ENCODE peak calls at places on chromosomes 13 and 19, in eight cellular contexts. F, D, Q, P, G, R, B and U are unnamed samples. For H3K36me3, the result is how much of the 10 kb centered on the place peaks cover.

GRCh38 chr19:56136362-56136761 is 4.7 kb upstream of the ZNF444 start:
- DNase-seq in F (no peak), D (no peak), Q (no peak), P (no peak), G (no peak), R (no peak), B (no peak), U (no peak)

GRCh38 chr19:12163841-12164240 is 945 bp downstream of the ZNF136 start:
- DNase-seq in F (no peak), D (no peak), Q (no peak), P (no peak), G (no peak), R (no peak), B (no peak), U (no peak)

GRCh38 chr13:58687130-58687529 is 1055.6 kb downstream of the PCDH17 start:
- DNase-seq in F (no peak), D (no peak), Q (no peak), P (no peak), G (no peak), R (no peak), B (no peak), U (no peak)

GRCh38 chr13:27482996-27483395 is 32.6 kb upstream of the MTIF3 start:
- DNase-seq in F (no peak), D (no peak), Q (no peak), P (no peak), G (no peak), R (no peak), B (peak), U (no peak)

GRCh38 chr19:37963190-37963947 is 56.4 kb downstream of the SIPA1L3 start:
- DNase-seq in F (no peak), D (no peak), Q (no peak), P (no peak), G (no peak), R (no peak), B (no peak), U (no peak)

GRCh38 chr19:6067975-6068374 is 42.3 kb downstream of the RFX2 start:
- DNase-seq in F (no peak), D (no peak), Q (no peak), P (no peak), G (no peak), R (no peak), B (peak), U (no peak)

GRCh38 chr19:32570081-32570785 is 10.8 kb upstream of the PDCD5 start:
- DNase-seq in F (peak), D (peak), Q (no peak), P (peak), G (peak), R (no peak), B (peak), U (no peak)

GRCh38 chr19:5608271-5608666 is 14.3 kb downstream of the SAFB2 start:
- DNase-seq in F (no peak), D (no peak), Q (no peak), P (no peak), G (no peak), R (no peak), B (no peak), U (no peak)

GRCh38 chr13:25906211-25906661 is 145.6 kb downstream of the SHISA2 start:
- DNase-seq in F (no peak), D (no peak), Q (no peak), P (no peak), G (peak), R (no peak), B (no peak), U (no peak)

GRCh38 chr13:86188170-86188569 is 389.0 kb upstream of the SLITRK6 start:
- DNase-seq in F (no peak), D (no peak), Q (no peak), P (no peak), G (no peak), R (no peak), B (no peak), U (no peak)

GRCh38 chr19:35317464-35318043 is 11.4 kb upstream of the CD22 start:
- DNase-seq in F (no peak), D (no peak), Q (no peak), P (no peak), G (no peak), R (no peak), B (no peak), U (no peak)

GRCh38 chr13:48265217-48265815 is 32.3 kb downstream of the ITM2B start:
- DNase-seq in F (no peak), D (no peak), Q (no peak), P (no peak), G (peak), R (no peak), B (no peak), U (no peak)

GRCh38 chr19:13451596-13451995 is 54.7 kb downstream of the CACNA1A start:
- DNase-seq in F (no peak), D (no peak), Q (no peak), P (no peak), G (no peak), R (no peak), B (no peak), U (no peak)

GRCh38 chr13:99663908-99664307 is 162.6 kb downstream of the TM9SF2 start:
- DNase-seq in F (no peak), D (no peak), Q (no peak), P (no peak), G (no peak), R (no peak), B (no peak), U (no peak)

GRCh38 chr19:35977446-35978222 is 17.4 kb upstream of the SDHAF1 start:
- DNase-seq in F (no peak), D (no peak), Q (no peak), P (no peak), G (peak), R (no peak), B (no peak), U (no peak)

GRCh38 chr13:42409061-42409460 is 137.1 kb downstream of the AKAP11 start:
- DNase-seq in F (no peak), D (no peak), Q (no peak), P (no peak), G (no peak), R (no peak), B (no peak), U (no peak)

GRCh38 chr13:60338754-60339153 is 58.3 kb upstream of the TDRD3 start:
- DNase-seq in F (no peak), D (no peak), Q (no peak), P (no peak), G (no peak), R (no peak), B (no peak), U (no peak)

GRCh38 chr19:3365447-3366103 is 808 bp upstream of the NFIC start:
- DNase-seq in F (no peak), D (no peak), Q (peak), P (no peak), G (peak), R (no peak), B (peak), U (no peak)

GRCh38 chr19:2049741-2050348 is 1.2 kb downstream of the MKNK2 start:
- DNase-seq in F (peak), D (peak), Q (peak), P (peak), G (peak), R (no peak), B (peak), U (no peak)

GRCh38 chr19:3983936-3984583 is 1.2 kb downstream of the EEF2 start:
- DNase-seq in F (no peak), D (no peak), Q (no peak), P (peak), G (peak), R (no peak), B (peak), U (peak)

GRCh38 chr13:36806102-36806501 is 12.9 kb upstream of the RFXAP start:
- DNase-seq in F (no peak), D (no peak), Q (no peak), P (no peak), G (no peak), R (no peak), B (no peak), U (no peak)

GRCh38 chr19:3369337-3370213 is 3.2 kb downstream of the NFIC start:
- DNase-seq in F (no peak), D (no peak), Q (peak), P (no peak), G (peak), R (no peak), B (peak), U (no peak)

GRCh38 chr13:29165840-29166239 is 345.7 kb downstream of the MTUS2 start:
- DNase-seq in F (no peak), D (no peak), Q (no peak), P (no peak), G (no peak), R (no peak), B (no peak), U (no peak)

GRCh38 chr13:42548731-42549554 is 25.0 kb upstream of the TNFSF11 start:
- DNase-seq in F (no peak), D (no peak), Q (no peak), P (no peak), G (no peak), R (no peak), B (no peak), U (no peak)

GRCh38 chr19:16351133-16351809 is 26.6 kb downstream of the KLF2 start:
- DNase-seq in F (no peak), D (no peak), Q (no peak), P (no peak), G (no peak), R (no peak), B (no peak), U (no peak)

GRCh38 chr13:24851546-24851945 is 87.6 kb downstream of the RNF17 start:
- DNase-seq in F (no peak), D (no peak), Q (no peak), P (no peak), G (no peak), R (peak), B (no peak), U (peak)

GRCh38 chr13:80340643-80341097 is 256 bp downstream of the SPRY2 start:
- DNase-seq in F (no peak), D (no peak), Q (no peak), P (no peak), G (peak), R (no peak), B (no peak), U (no peak)

GRCh38 chr13:49020940-49021548 is 45.3 kb downstream of the FNDC3A start:
- DNase-seq in F (no peak), D (no peak), Q (no peak), P (no peak), G (peak), R (no peak), B (no peak), U (no peak)

GRCh38 chr19:12784394-12784870 is 6.9 kb upstream of the JUNB start:
- DNase-seq in F (no peak), D (no peak), Q (no peak), P (peak), G (no peak), R (no peak), B (no peak), U (no peak)

GRCh38 chr13:75299913-75300862 is 181.8 kb downstream of the TBC1D4 start:
- DNase-seq in F (no peak), D (no peak), Q (no peak), P (no peak), G (no peak), R (peak), B (no peak), U (no peak)

GRCh38 chr13:114286808-114287207 is 5.4 kb downstream of the UPF3A start:
- DNase-seq in F (no peak), D (no peak), Q (no peak), P (no peak), G (no peak), R (no peak), B (no peak), U (no peak)

GRCh38 chr13:28753208-28753892 is 34.6 kb upstream of the SLC46A3 start:
- DNase-seq in F (peak), D (peak), Q (peak), P (no peak), G (peak), R (peak), B (peak), U (peak)

GRCh38 chr13:43272866-43273265 is 249.5 kb downstream of the DNAJC15 start:
- DNase-seq in F (no peak), D (no peak), Q (no peak), P (no peak), G (no peak), R (no peak), B (no peak), U (no peak)

GRCh38 chr19:6276447-6276846 is 3.3 kb downstream of the MLLT1 start:
- DNase-seq in F (peak), D (no peak), Q (peak), P (no peak), G (no peak), R (peak), B (peak), U (no peak)

GRCh38 chr19:12983561-12984142 is 11.6 kb upstream of the NFIX start:
- DNase-seq in F (peak), D (no peak), Q (peak), P (peak), G (peak), R (no peak), B (peak), U (no peak)

GRCh38 chr13:44237276-44237767 is 136.3 kb upstream of the SERP2 start:
- DNase-seq in F (peak), D (no peak), Q (peak), P (no peak), G (peak), R (peak), B (peak), U (no peak)

GRCh38 chr13:32731576-32731975 is 145.3 kb downstream of the PDS5B start:
- DNase-seq in F (no peak), D (no peak), Q (no peak), P (no peak), G (peak), R (no peak), B (no peak), U (no peak)

DNA sequence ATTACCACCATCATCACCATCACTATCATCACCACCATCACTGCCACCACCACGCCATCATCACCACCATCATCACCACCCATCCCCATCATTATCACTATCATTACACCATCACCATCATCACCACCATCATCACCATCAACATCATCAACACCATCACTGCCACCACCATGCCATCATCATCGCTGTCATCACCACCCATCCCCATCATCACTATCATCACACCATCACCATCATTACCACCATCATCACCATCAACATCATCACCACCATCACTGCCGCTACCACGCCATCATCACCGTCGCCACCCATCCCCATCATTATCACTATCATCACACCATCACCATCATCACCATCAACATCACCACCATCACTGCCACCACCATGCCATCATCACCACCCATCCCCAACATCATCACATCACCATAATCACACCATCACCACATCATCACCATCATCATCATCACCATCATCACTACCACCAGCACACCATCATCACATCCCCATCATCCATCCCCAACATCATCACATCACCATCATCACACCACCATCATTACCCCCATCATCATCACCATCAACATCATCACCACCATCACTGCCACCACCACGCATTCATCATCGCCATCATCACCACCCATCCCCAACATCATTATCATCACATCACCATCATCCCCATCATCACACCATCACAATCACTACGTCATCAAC is 61.7 kb downstream of the TUBGCP3 start:
- DNase-seq in F (no peak), D (no peak), Q (no peak), P (no peak), G (no peak), R (no peak), B (no peak), U (no peak)
- H3K36me3 ChIP-seq in F (under half), D (under half), Q (under half), P (under half), G (under half), R (under half), B (under half), U (under half)

GRCh38 chr19:46990998-46991676 is 28.5 kb upstream of the NPAS1 start:
- DNase-seq in F (peak), D (peak), Q (peak), P (peak), G (peak), R (no peak), B (peak), U (no peak)
- TF ChIP-seq CTCF in F (peak), D (peak), Q (peak), P (peak), G (peak), R (peak), B (peak), U (peak)

GRCh38 chr13:113226873-113227272 is 17.5 kb downstream of the CUL4A start:
- DNase-seq in F (no peak), D (no peak), Q (no peak), P (no peak), G (no peak), R (no peak), B (no peak), U (no peak)

GRCh38 chr13:113233101-113233500 is 23.7 kb downstream of the CUL4A start:
- DNase-seq in F (no peak), D (no peak), Q (no peak), P (no peak), G (no peak), R (no peak), B (no peak), U (no peak)

GRCh38 chr13:113229791-113230190 is 20.4 kb downstream of the CUL4A start:
- DNase-seq in F (no peak), D (no peak), Q (no peak), P (no peak), G (no peak), R (no peak), B (no peak), U (no peak)

GRCh38 chr13:113231306-113232207 is 22.1 kb downstream of the CUL4A start:
- DNase-seq in F (no peak), D (no peak), Q (no peak), P (no peak), G (no peak), R (no peak), B (no peak), U (no peak)

GRCh38 chr13:113232208-113233003 is 23.0 kb downstream of the CUL4A start:
- DNase-seq in F (no peak), D (no peak), Q (no peak), P (no peak), G (no peak), R (no peak), B (no peak), U (no peak)
- H3K36me3 ChIP-seq in F (under half), D (under half), Q (half or more), P (under half), G (under half), R (under half), B (under half), U (under half)

DNA sequence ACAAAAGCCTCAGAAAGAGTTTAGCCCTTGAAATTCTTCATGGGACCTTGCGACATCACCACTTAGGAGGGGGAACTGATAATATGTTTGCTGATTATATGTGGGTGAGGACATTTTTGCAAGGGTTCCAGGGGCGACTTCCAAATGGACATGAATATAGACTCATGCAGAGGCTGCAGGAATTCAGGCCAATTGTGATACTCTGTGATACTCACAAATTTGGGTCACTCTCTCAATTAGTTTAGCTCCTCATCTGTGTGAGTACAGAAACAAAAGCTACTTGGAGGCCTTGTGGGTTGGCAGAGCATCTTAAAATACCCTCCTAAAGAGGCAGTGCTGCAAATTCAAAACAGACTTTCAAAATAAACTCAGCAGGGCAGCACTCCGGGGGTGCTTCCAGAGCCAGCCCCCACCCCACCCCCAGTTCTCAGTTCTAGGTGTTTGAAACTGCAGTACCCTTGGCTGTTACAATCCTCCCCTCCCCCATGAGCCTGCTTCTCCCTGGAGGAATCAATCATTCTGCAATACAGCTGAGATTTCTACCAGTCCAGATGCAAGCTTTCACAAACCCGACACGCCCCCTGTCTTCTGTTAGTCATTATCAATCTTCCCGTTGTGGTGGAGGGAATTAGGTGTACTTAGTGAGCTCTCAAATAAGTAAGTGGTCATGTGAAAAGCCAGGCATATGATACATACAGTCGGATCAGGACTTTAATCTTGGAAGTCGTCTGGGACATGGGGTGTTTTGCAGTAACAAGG is 96.9 kb upstream of the MBNL2 start:
- DNase-seq in F (peak), D (peak), Q (no peak), P (no peak), G (peak), R (no peak), B (peak), U (peak)
- TF ChIP-seq CTCF in F (peak), D (peak), Q (no peak), P (no peak), G (peak), R (peak), B (no peak), U (no peak)

GRCh38 chr19:812819-813358 is 8.9 kb downstream of the PLPPR3 start:
- DNase-seq in F (no peak), D (no peak), Q (no peak), P (no peak), G (no peak), R (no peak), B (no peak), U (no peak)

GRCh38 chr19:812049-812816 is 9.5 kb downstream of the PLPPR3 start:
- DNase-seq in F (no peak), D (no peak), Q (no peak), P (no peak), G (no peak), R (no peak), B (no peak), U (no peak)

GRCh38 chr19:815079-815774 is 6.5 kb downstream of the PLPPR3 start:
- DNase-seq in F (no peak), D (no peak), Q (no peak), P (no peak), G (no peak), R (no peak), B (no peak), U (no peak)

GRCh38 chr19:814108-815078 is 7.4 kb downstream of the PLPPR3 start:
- DNase-seq in F (no peak), D (no peak), Q (no peak), P (no peak), G (no peak), R (no peak), B (no peak), U (no peak)

DNA sequence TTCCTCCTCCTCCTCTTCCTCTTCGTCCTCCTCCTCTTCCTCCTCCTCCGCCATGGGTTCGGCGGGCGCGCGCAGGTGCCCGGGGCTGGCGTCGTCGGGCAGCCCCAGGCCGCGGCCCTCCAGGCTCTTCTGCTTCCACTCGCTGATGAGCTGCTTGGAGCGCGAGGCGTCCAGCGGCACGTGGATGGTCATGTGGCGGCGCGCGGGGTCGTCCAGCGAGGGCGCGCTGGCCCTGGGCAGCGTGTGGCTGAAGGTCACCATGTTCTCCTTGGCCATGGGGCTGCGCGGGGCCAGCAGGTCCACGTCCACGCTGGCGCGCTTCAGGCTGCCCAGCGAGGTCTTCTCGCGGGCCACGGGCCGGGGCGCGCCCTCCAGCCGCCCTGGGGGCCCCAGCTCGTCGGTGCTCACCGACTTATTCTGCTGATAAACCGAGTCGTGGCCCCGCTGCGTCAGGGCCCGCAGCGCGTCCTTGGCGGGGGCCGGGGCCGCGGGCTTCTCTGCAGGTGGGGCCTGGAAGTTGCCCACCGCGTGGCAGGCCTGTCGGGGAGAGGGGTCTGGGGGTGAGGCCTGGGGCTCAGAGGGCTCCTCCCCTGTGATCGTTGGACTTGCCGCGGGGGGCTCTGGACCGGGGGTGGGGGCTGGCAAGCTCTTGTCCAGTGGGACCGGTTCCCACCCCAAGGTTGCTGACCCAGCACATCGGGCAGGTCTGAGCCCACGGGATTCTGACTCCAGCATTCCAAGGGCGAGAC is 8.2 kb downstream of the PLPPR3 start:
- DNase-seq in F (no peak), D (no peak), Q (no peak), P (no peak), G (no peak), R (no peak), B (no peak), U (no peak)
- H3K36me3 ChIP-seq in F (under half), D (under half), Q (under half), P (under half), G (under half), R (under half), B (under half), U (under half)